ENCODE peak calls at places on chromosomes 11 and 22, in eight cellular contexts. U, W, B, C, L, M, Y and E are unnamed samples.

GRCh38 chr11:31214337-31214736 is 155.2 kb downstream of the DCDC1 start:
- DNase-seq in U (no peak), W (no peak), B (no peak), C (no peak), L (no peak), M (no peak), Y (no peak), E (no peak)

GRCh38 chr11:17257200-17257599 is 19.3 kb upstream of the NUCB2 start:
- DNase-seq in U (no peak), W (no peak), B (no peak), C (no peak), L (no peak), M (no peak), Y (no peak), E (no peak)

GRCh38 chr22:23140385-23140784 is 1.4 kb downstream of the RSPH14 start:
- DNase-seq in U (no peak), W (no peak), B (no peak), C (no peak), L (no peak), M (no peak), Y (no peak), E (no peak)

GRCh38 chr11:69280994-69281393 is 13.0 kb upstream of the MYEOV start:
- DNase-seq in U (no peak), W (no peak), B (no peak), C (peak), L (peak), M (no peak), Y (no peak), E (peak)

GRCh38 chr11:76602431-76602861 is 68.1 kb downstream of the LRRC32 start:
- DNase-seq in U (no peak), W (peak), B (no peak), C (peak), L (no peak), M (peak), Y (no peak), E (no peak)

GRCh38 chr11:93187290-93187689 is 10.5 kb downstream of the SLC36A4 start:
- DNase-seq in U (no peak), W (no peak), B (no peak), C (no peak), L (no peak), M (no peak), Y (no peak), E (no peak)

GRCh38 chr11:122804796-122805195 is 33.5 kb upstream of the CRTAM start:
- DNase-seq in U (no peak), W (no peak), B (no peak), C (no peak), L (no peak), M (no peak), Y (no peak), E (no peak)

GRCh38 chr11:120136356-120136755 is 1.6 kb downstream of the TRIM29 start:
- DNase-seq in U (no peak), W (peak), B (no peak), C (peak), L (no peak), M (no peak), Y (peak), E (peak)

GRCh38 chr11:75668508-75669297 is at the start of gene MAP6:
- DNase-seq in U (no peak), W (peak), B (no peak), C (no peak), L (no peak), M (peak), Y (no peak), E (no peak)

GRCh38 chr11:86608251-86608799 is 64.1 kb downstream of the ME3 start:
- DNase-seq in U (peak), W (peak), B (peak), C (peak), L (peak), M (no peak), Y (peak), E (peak)

GRCh38 chr11:21514298-21514697 is 678.6 kb upstream of the ANO5 start:
- DNase-seq in U (no peak), W (no peak), B (no peak), C (no peak), L (no peak), M (no peak), Y (no peak), E (no peak)

GRCh38 chr11:34124885-34125668 is 19.6 kb downstream of the NAT10 start:
- DNase-seq in U (no peak), W (no peak), B (no peak), C (no peak), L (no peak), M (no peak), Y (no peak), E (no peak)

GRCh38 chr11:59551651-59552521 is 40.5 kb downstream of the OR4D9 start:
- DNase-seq in U (peak), W (no peak), B (no peak), C (no peak), L (peak), M (no peak), Y (no peak), E (no peak)

GRCh38 chr11:99368579-99368978 is 347.8 kb downstream of the CNTN5 start:
- DNase-seq in U (no peak), W (no peak), B (no peak), C (no peak), L (no peak), M (no peak), Y (no peak), E (no peak)

GRCh38 chr22:37824674-37825641 is 1.8 kb downstream of the GALR3 start:
- DNase-seq in U (no peak), W (no peak), B (no peak), C (no peak), L (no peak), M (peak), Y (no peak), E (no peak)

GRCh38 chr11:29093416-29093815 is 923.4 kb downstream of the KCNA4 start:
- DNase-seq in U (no peak), W (no peak), B (no peak), C (no peak), L (no peak), M (no peak), Y (no peak), E (no peak)

GRCh38 chr11:13896175-13896989 is 66.1 kb upstream of the SPON1 start:
- DNase-seq in U (no peak), W (no peak), B (no peak), C (no peak), L (no peak), M (no peak), Y (no peak), E (no peak)

GRCh38 chr22:39068033-39068785 is 8.9 kb upstream of the APOBEC3G start:
- DNase-seq in U (no peak), W (no peak), B (no peak), C (no peak), L (no peak), M (no peak), Y (no peak), E (no peak)

GRCh38 chr11:130677486-130678153 is 229.2 kb downstream of the ADAMTS15 start:
- DNase-seq in U (no peak), W (no peak), B (peak), C (no peak), L (no peak), M (no peak), Y (no peak), E (no peak)

GRCh38 chr11:36164522-36165250 is 124.5 kb downstream of the COMMD9 start:
- DNase-seq in U (no peak), W (no peak), B (no peak), C (no peak), L (no peak), M (no peak), Y (peak), E (no peak)

GRCh38 chr11:46389450-46390330 is 1.9 kb downstream of the CHRM4 start:
- DNase-seq in U (peak), W (peak), B (no peak), C (peak), L (peak), M (peak), Y (peak), E (peak)

GRCh38 chr11:73314121-73314948 is 6.3 kb downstream of the ARHGEF17 start:
- DNase-seq in U (peak), W (peak), B (no peak), C (no peak), L (no peak), M (no peak), Y (no peak), E (no peak)

GRCh38 chr11:34266987-34267386 is 90.8 kb downstream of the ABTB2 start:
- DNase-seq in U (no peak), W (no peak), B (peak), C (no peak), L (no peak), M (no peak), Y (no peak), E (no peak)

GRCh38 chr22:27022256-27022655 is 364.9 kb downstream of the MIAT start:
- DNase-seq in U (no peak), W (no peak), B (no peak), C (no peak), L (no peak), M (no peak), Y (no peak), E (no peak)

GRCh38 chr11:61554172-61554988 is 26.5 kb downstream of the SYT7 start:
- DNase-seq in U (no peak), W (no peak), B (no peak), C (no peak), L (no peak), M (peak), Y (no peak), E (no peak)

GRCh38 chr11:112881461-112881860 is 79.8 kb upstream of the NCAM1 start:
- DNase-seq in U (peak), W (peak), B (peak), C (peak), L (no peak), M (peak), Y (peak), E (peak)

GRCh38 chr22:30351226-30351625 is 5.5 kb downstream of the SF3A1 start:
- DNase-seq in U (no peak), W (no peak), B (no peak), C (no peak), L (no peak), M (no peak), Y (no peak), E (no peak)

GRCh38 chr22:30354644-30355043 is 2.0 kb downstream of the SF3A1 start:
- DNase-seq in U (no peak), W (no peak), B (no peak), C (no peak), L (no peak), M (no peak), Y (no peak), E (no peak)

GRCh38 chr22:30357650-30358215 is 926 bp downstream of the CCDC157 start:
- DNase-seq in U (no peak), W (no peak), B (no peak), C (no peak), L (no peak), M (peak), Y (no peak), E (no peak)

GRCh38 chr22:30361916-30362631 is 5.3 kb downstream of the CCDC157 start:
- DNase-seq in U (no peak), W (no peak), B (no peak), C (no peak), L (no peak), M (peak), Y (no peak), E (no peak)

DNA sequence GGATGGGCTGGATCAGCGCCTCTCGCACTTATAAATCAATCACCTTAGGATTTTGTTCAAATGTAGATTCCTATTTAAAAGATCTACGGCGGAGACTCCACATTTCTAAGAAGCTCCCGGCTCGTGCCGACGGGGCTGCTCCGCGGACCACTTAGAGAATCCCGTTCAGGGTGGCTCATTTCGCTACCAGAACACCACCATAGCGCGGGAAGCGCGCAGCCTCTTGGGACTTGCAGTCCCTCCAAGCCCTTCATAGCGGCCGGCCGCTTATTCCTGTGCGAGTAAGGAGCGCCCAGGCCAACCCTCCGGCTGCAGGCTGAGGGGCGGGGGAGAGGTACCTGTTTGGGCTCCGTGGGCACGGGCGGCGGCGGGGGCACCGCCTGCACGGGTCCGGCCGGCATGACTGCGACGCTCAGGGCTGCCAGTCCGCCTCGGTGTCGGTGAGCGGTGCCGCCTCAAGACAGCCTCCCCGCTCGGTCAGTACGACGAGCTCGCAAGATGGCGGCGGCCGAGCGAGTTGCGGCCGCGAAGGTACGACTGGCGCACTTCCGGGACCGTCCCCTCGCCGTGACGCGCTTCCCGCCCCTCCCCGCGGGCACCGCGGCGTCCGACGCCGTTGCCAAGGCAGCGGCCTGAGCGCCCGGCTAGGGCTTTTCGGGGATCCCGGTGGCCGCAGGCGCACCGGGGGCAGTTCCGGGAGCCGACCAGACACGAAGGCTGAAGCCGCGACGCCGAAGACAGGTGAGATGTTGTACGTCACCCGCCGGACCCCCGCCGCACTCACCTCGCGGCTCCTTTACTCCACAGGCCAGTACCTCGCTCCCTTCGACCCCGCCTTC is at the start of the genes CCDC157 and SF3A1:
- DNase-seq in U (peak), W (peak), B (peak), C (peak), L (peak), M (peak), Y (peak), E (peak)
- TF ChIP-seq CTCF in U (no peak), W (peak), B (no peak), C (no peak), L (no peak), M (peak), Y (no peak), E (no peak)

GRCh38 chr22:41525450-41526225 is 18.6 kb downstream of the POLR3H start:
- DNase-seq in U (no peak), W (no peak), B (no peak), C (no peak), L (no peak), M (peak), Y (no peak), E (no peak)
- TF ChIP-seq POLR2AphosphoS5 in U (no peak), W (no peak), B (no peak), C (no peak), L (peak), M (no peak), Y (no peak), E (no peak)

DNA sequence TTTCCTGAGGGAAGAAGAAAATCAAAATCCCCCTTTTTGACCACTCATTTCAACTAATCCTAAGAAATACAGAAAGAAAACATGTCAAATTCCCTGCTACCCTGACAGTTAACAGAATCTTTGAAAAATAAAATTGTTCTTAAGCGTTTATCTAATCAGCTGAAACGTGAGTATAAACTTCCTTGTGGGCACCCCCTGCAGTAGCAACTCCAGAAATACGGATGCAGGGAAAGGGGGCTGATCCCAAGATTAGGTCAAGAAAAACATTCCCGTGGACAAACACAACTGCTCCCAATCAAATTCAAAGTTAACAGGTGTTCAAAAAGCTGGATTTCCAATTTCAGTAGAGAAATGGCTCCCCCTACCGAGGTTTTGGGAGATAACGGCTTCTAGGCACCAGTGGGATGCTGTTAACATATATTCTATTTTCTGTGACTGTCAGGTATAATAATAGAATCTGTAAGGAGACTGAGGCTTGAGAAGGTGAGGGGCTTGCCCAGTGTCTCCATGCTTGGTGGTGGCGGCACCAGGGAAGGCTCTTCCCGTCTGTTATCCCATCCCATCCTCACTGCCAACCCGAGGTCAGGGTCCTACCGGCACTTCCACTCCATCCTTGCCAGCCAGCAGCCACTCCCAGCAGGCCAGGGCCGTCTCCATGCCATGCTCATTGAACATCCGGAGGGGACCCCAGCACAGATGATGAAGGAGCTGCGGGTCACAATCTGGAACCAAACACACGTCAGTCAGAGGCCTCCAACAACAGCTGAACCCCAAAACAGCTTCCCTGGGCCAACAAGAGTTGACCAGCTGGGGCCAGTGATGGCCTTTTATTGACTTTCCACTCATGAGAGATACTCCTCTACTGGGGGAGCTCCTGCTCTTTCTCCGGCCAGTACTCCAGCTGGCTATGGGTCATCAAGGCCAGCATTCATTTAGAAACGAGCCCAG is 32.0 kb upstream of the SERPIND1 start:
- DNase-seq in U (no peak), W (peak), B (no peak), C (no peak), L (peak), M (no peak), Y (no peak), E (no peak)
- TF ChIP-seq CTCF in U (no peak), W (peak), B (peak), C (peak), L (peak), M (peak), Y (no peak), E (peak)

GRCh38 chr11:63478896-63479295 is 12.1 kb downstream of the PLAAT5 start:
- DNase-seq in U (peak), W (peak), B (peak), C (no peak), L (peak), M (no peak), Y (peak), E (peak)
- TF ChIP-seq POLR2AphosphoS5 in U (no peak), W (no peak), B (no peak), C (no peak), L (no peak), M (no peak), Y (peak), E (no peak)